ENCODE peak calls at places on chromosome 20, in six cellular contexts. One of them, this sample, is unnamed.

GRCh38 chr20:34058831-34059230 is 53.2 kb downstream of the EIF2S2 start:
- DNase-seq in spleen: no peak
- DNase-seq in transverse colon: no peak
- DNase-seq in ovary: no peak
- DNase-seq in IMR-90: peak
- DNase-seq in Peyer's patch: no peak
- DNase-seq in this sample: no peak

GRCh38 chr20:17059465-17059864 is 167.4 kb upstream of the PCSK2 start:
- DNase-seq in transverse colon: no peak
- DNase-seq in spleen: no peak
- DNase-seq in Peyer's patch: no peak
- DNase-seq in IMR-90: peak
- DNase-seq in ovary: no peak
- DNase-seq in this sample: no peak

GRCh38 chr20:6265204-6265904 is 142.5 kb upstream of the FERMT1 start:
- DNase-seq in IMR-90: peak
- DNase-seq in transverse colon: no peak
- DNase-seq in spleen: no peak
- DNase-seq in Peyer's patch: no peak
- DNase-seq in ovary: no peak
- DNase-seq in this sample: no peak

GRCh38 chr20:50083034-50083433 is 29.9 kb downstream of the UBE2V1 start:
- DNase-seq in ovary: no peak
- DNase-seq in Peyer's patch: no peak
- DNase-seq in IMR-90: no peak
- DNase-seq in spleen: peak
- DNase-seq in transverse colon: no peak
- DNase-seq in this sample: peak

GRCh38 chr20:48603819-48604405 is 223.9 kb downstream of the PREX1 start:
- DNase-seq in Peyer's patch: peak
- DNase-seq in spleen: peak
- DNase-seq in ovary: peak
- DNase-seq in IMR-90: no peak
- DNase-seq in transverse colon: no peak
- DNase-seq in this sample: no peak

GRCh38 chr20:51178153-51178552 is 155.2 kb upstream of the KCNG1 start:
- DNase-seq in spleen: no peak
- DNase-seq in ovary: no peak
- DNase-seq in Peyer's patch: no peak
- DNase-seq in transverse colon: no peak
- DNase-seq in IMR-90: no peak
- DNase-seq in this sample: no peak

GRCh38 chr20:4649941-4650681 is 71.6 kb upstream of the PRND start:
- DNase-seq in IMR-90: no peak
- DNase-seq in spleen: no peak
- DNase-seq in Peyer's patch: no peak
- DNase-seq in ovary: no peak
- DNase-seq in transverse colon: no peak
- DNase-seq in this sample: no peak

GRCh38 chr20:4041748-4042411 is 26.5 kb upstream of the RNF24 start:
- DNase-seq in transverse colon: peak
- DNase-seq in IMR-90: peak
- DNase-seq in ovary: peak
- DNase-seq in spleen: no peak
- DNase-seq in Peyer's patch: peak
- DNase-seq in this sample: no peak

GRCh38 chr20:19889011-19889953 is 127.9 kb upstream of the NAA20 start:
- DNase-seq in Peyer's patch: peak
- DNase-seq in transverse colon: peak
- DNase-seq in IMR-90: peak
- DNase-seq in ovary: peak
- DNase-seq in spleen: peak
- DNase-seq in this sample: peak

GRCh38 chr20:23565503-23566056 is 2.7 kb downstream of the CST9L start:
- DNase-seq in transverse colon: no peak
- DNase-seq in Peyer's patch: no peak
- DNase-seq in spleen: peak
- DNase-seq in ovary: no peak
- DNase-seq in IMR-90: no peak
- DNase-seq in this sample: no peak

GRCh38 chr20:17571153-17571527 is 1.3 kb downstream of the DSTN start:
- DNase-seq in ovary: no peak
- DNase-seq in Peyer's patch: no peak
- DNase-seq in transverse colon: no peak
- DNase-seq in IMR-90: no peak
- DNase-seq in spleen: no peak
- DNase-seq in this sample: no peak

GRCh38 chr20:18983796-18984195 is 170.2 kb downstream of the SCP2D1 start:
- DNase-seq in spleen: no peak
- DNase-seq in ovary: no peak
- DNase-seq in IMR-90: no peak
- DNase-seq in transverse colon: no peak
- DNase-seq in Peyer's patch: no peak
- DNase-seq in this sample: no peak

GRCh38 chr20:61927826-61928541 is 137.7 kb downstream of the TAF4 start:
- DNase-seq in ovary: no peak
- DNase-seq in spleen: peak
- DNase-seq in Peyer's patch: no peak
- DNase-seq in transverse colon: no peak
- DNase-seq in IMR-90: no peak
- DNase-seq in this sample: no peak

GRCh38 chr20:48471734-48472408 is 355.9 kb downstream of the PREX1 start:
- DNase-seq in transverse colon: no peak
- DNase-seq in spleen: no peak
- DNase-seq in IMR-90: no peak
- DNase-seq in Peyer's patch: no peak
- DNase-seq in ovary: no peak
- DNase-seq in this sample: no peak

GRCh38 chr20:24778585-24779031 is 170.5 kb upstream of the CST7 start:
- DNase-seq in transverse colon: peak
- DNase-seq in Peyer's patch: peak
- DNase-seq in ovary: peak
- DNase-seq in IMR-90: no peak
- DNase-seq in spleen: peak
- DNase-seq in this sample: no peak

GRCh38 chr20:15342987-15343639 is 1005.7 kb upstream of the FLRT3 start:
- DNase-seq in transverse colon: no peak
- DNase-seq in spleen: no peak
- DNase-seq in Peyer's patch: no peak
- DNase-seq in IMR-90: no peak
- DNase-seq in ovary: no peak
- DNase-seq in this sample: no peak

GRCh38 chr20:33646191-33646590 is 15.9 kb upstream of the C20orf144 start:
- DNase-seq in Peyer's patch: no peak
- DNase-seq in IMR-90: no peak
- DNase-seq in transverse colon: no peak
- DNase-seq in ovary: no peak
- DNase-seq in spleen: no peak
- DNase-seq in this sample: no peak

GRCh38 chr20:24305366-24305765 is 164.1 kb upstream of the SYNDIG1 start:
- DNase-seq in IMR-90: no peak
- DNase-seq in spleen: no peak
- DNase-seq in transverse colon: no peak
- DNase-seq in ovary: no peak
- DNase-seq in Peyer's patch: no peak
- DNase-seq in this sample: no peak

GRCh38 chr20:61630240-61630650 is 378.2 kb downstream of the CDH4 start:
- DNase-seq in Peyer's patch: no peak
- DNase-seq in ovary: no peak
- DNase-seq in IMR-90: no peak
- DNase-seq in transverse colon: no peak
- DNase-seq in spleen: no peak
- DNase-seq in this sample: no peak

GRCh38 chr20:19706463-19706862 is 51.6 kb upstream of the RIN2 start:
- DNase-seq in IMR-90: no peak
- DNase-seq in ovary: no peak
- DNase-seq in Peyer's patch: no peak
- DNase-seq in transverse colon: no peak
- DNase-seq in spleen: no peak
- DNase-seq in this sample: no peak

GRCh38 chr20:1858859-1859258 is 36.3 kb upstream of the SIRPA start:
- DNase-seq in ovary: no peak
- DNase-seq in transverse colon: no peak
- DNase-seq in Peyer's patch: no peak
- DNase-seq in spleen: no peak
- DNase-seq in IMR-90: peak
- DNase-seq in this sample: no peak

GRCh38 chr20:19056909-19057308 is 155.5 kb upstream of the SLC24A3 start:
- DNase-seq in ovary: no peak
- DNase-seq in IMR-90: no peak
- DNase-seq in spleen: no peak
- DNase-seq in transverse colon: no peak
- DNase-seq in Peyer's patch: no peak
- DNase-seq in this sample: no peak

GRCh38 chr20:10490706-10491105 is 55.6 kb downstream of the SLX4IP start:
- DNase-seq in ovary: no peak
- DNase-seq in Peyer's patch: no peak
- DNase-seq in IMR-90: peak
- DNase-seq in transverse colon: no peak
- DNase-seq in spleen: no peak
- DNase-seq in this sample: no peak

GRCh38 chr20:59725476-59726119 is 121.3 kb downstream of the PHACTR3 start:
- DNase-seq in transverse colon: no peak
- DNase-seq in Peyer's patch: no peak
- DNase-seq in spleen: no peak
- DNase-seq in IMR-90: no peak
- DNase-seq in ovary: no peak
- DNase-seq in this sample: no peak

GRCh38 chr20:63248835-63249591 is 5.2 kb downstream of the NKAIN4 start:
- DNase-seq in Peyer's patch: no peak
- DNase-seq in spleen: no peak
- DNase-seq in ovary: no peak
- DNase-seq in IMR-90: no peak
- DNase-seq in transverse colon: no peak
- DNase-seq in this sample: no peak
- TF ChIP-seq POLR2A in Peyer's patch: no peak
- TF ChIP-seq POLR2A in spleen: no peak
- TF ChIP-seq POLR2A in ovary: no peak
- TF ChIP-seq POLR2A in IMR-90: no peak
- TF ChIP-seq POLR2A in transverse colon: no peak
- TF ChIP-seq POLR2A in this sample: no peak

DNA sequence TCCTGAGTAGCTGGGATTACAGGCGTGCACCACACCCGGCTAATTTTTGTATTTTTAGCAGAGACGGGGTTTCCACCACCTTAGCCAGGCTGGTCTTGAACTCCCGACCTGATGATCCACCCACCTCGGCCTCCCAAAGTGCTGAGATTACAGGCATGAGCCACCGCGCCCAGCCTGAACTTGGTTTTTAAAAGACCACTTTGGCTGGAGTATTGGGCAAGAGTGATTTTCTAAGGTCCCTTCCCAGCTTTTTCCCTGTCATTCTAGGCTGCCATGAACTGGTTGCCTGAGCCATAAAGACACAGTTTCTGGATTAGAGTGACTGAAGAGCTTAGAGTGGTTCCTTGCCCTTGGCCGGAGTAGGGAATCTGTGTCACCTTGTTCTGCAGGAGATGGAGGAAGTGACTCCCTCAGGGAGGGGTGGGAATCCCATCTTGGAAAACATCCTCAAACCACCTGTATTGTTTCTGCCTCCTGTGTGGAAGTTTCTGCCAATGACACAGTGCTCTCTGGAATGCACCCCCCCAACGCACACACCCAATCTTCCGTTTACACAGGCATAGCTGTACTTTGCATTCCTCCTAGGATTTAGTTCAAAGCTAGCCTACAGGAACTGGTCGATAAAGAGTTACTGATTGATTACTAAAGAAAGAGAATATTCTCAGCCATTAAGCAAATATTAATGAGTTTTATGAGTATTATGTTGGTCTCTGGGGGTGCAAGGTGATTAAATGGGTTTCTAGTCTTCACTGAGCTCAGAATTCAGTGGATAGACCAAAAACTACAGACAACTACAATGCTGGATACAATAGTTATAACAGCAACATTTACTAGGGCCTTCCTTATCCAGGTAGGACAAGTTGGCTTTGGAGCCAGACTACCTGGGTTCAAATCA is 18.2 kb downstream of the BCL2L1 start:
- DNase-seq in transverse colon: peak
- DNase-seq in spleen: no peak
- DNase-seq in Peyer's patch: peak
- DNase-seq in IMR-90: peak
- DNase-seq in ovary: no peak
- DNase-seq in this sample: no peak
- TF ChIP-seq POLR2A in transverse colon: peak
- TF ChIP-seq POLR2A in spleen: no peak
- TF ChIP-seq POLR2A in Peyer's patch: no peak
- TF ChIP-seq POLR2A in IMR-90: no peak
- TF ChIP-seq POLR2A in ovary: no peak
- TF ChIP-seq POLR2A in this sample: peak

GRCh38 chr20:35539756-35540212 is 2.1 kb upstream of the ERGIC3 start:
- DNase-seq in ovary: no peak
- DNase-seq in spleen: no peak
- DNase-seq in IMR-90: no peak
- DNase-seq in transverse colon: peak
- DNase-seq in Peyer's patch: peak
- DNase-seq in this sample: no peak
- TF ChIP-seq POLR2A in ovary: no peak
- TF ChIP-seq POLR2A in spleen: no peak
- TF ChIP-seq POLR2A in IMR-90: no peak
- TF ChIP-seq POLR2A in transverse colon: no peak
- TF ChIP-seq POLR2A in Peyer's patch: no peak
- TF ChIP-seq POLR2A in this sample: no peak

GRCh38 chr20:58075980-58076749 is 152.3 kb downstream of the ANKRD60 start:
- DNase-seq in IMR-90: no peak
- DNase-seq in Peyer's patch: no peak
- DNase-seq in spleen: no peak
- DNase-seq in ovary: no peak
- DNase-seq in transverse colon: no peak
- DNase-seq in this sample: no peak

GRCh38 chr20:58073945-58074920 is 154.2 kb downstream of the ANKRD60 start:
- DNase-seq in IMR-90: no peak
- DNase-seq in spleen: peak
- DNase-seq in Peyer's patch: no peak
- DNase-seq in transverse colon: no peak
- DNase-seq in ovary: no peak
- DNase-seq in this sample: no peak

GRCh38 chr20:58072695-58073671 is 155.5 kb downstream of the ANKRD60 start:
- DNase-seq in ovary: no peak
- DNase-seq in Peyer's patch: no peak
- DNase-seq in transverse colon: no peak
- DNase-seq in IMR-90: no peak
- DNase-seq in spleen: peak
- DNase-seq in this sample: no peak

GRCh38 chr20:58077282-58077681 is 151.2 kb downstream of the ANKRD60 start:
- DNase-seq in spleen: no peak
- DNase-seq in ovary: no peak
- DNase-seq in transverse colon: no peak
- DNase-seq in Peyer's patch: no peak
- DNase-seq in IMR-90: no peak
- DNase-seq in this sample: no peak

GRCh38 chr20:58075565-58075964 is 152.9 kb downstream of the ANKRD60 start:
- DNase-seq in spleen: peak
- DNase-seq in ovary: no peak
- DNase-seq in Peyer's patch: no peak
- DNase-seq in transverse colon: no peak
- DNase-seq in IMR-90: no peak
- DNase-seq in this sample: no peak
- TF ChIP-seq POLR2A in spleen: no peak
- TF ChIP-seq POLR2A in ovary: no peak
- TF ChIP-seq POLR2A in Peyer's patch: no peak
- TF ChIP-seq POLR2A in transverse colon: no peak
- TF ChIP-seq POLR2A in IMR-90: no peak
- TF ChIP-seq POLR2A in this sample: no peak